ENCODE peak calls at places on chromosomes 4 and X, in five cellular contexts. One of them, this sample, is unnamed.

GRCh38 chrX:8341814-8342590 is 122.6 kb upstream of the VCX3B start:
- DNase-seq in RKO: no peak
- DNase-seq in endodermal cell: no peak
- DNase-seq in RPMI8226: no peak
- DNase-seq in B cell: no peak
- DNase-seq in this sample: peak

GRCh38 chrX:115602729-115603389 is 41.9 kb downstream of the PLS3 start:
- DNase-seq in B cell: no peak
- DNase-seq in RPMI8226: no peak
- DNase-seq in RKO: no peak
- DNase-seq in endodermal cell: no peak
- DNase-seq in this sample: no peak

GRCh38 chr4:182126567-182126966 is 116.6 kb upstream of the TENM3 start:
- DNase-seq in RKO: no peak
- DNase-seq in RPMI8226: no peak
- DNase-seq in endodermal cell: no peak
- DNase-seq in B cell: no peak
- DNase-seq in this sample: no peak

GRCh38 chrX:153582896-153583295 is 16.0 kb downstream of the CCNQ start:
- DNase-seq in RKO: no peak
- DNase-seq in endodermal cell: no peak
- DNase-seq in RPMI8226: peak
- DNase-seq in B cell: peak
- DNase-seq in this sample: no peak

GRCh38 chrX:141760761-141761160 is 62.2 kb upstream of the SPANXD start:
- DNase-seq in RPMI8226: no peak
- DNase-seq in RKO: no peak
- DNase-seq in endodermal cell: no peak
- DNase-seq in B cell: no peak
- DNase-seq in this sample: no peak

GRCh38 chr4:7978489-7978888 is 38.8 kb upstream of the AFAP1 start:
- DNase-seq in RPMI8226: no peak
- DNase-seq in endodermal cell: no peak
- DNase-seq in RKO: no peak
- DNase-seq in B cell: no peak
- DNase-seq in this sample: no peak

GRCh38 chr4:120869511-120870278 is 52.8 kb downstream of the PRDM5 start:
- DNase-seq in B cell: no peak
- DNase-seq in RKO: no peak
- DNase-seq in endodermal cell: no peak
- DNase-seq in RPMI8226: no peak
- DNase-seq in this sample: no peak

GRCh38 chr4:150149381-150149780 is 71.1 kb downstream of the DCLK2 start:
- DNase-seq in RPMI8226: no peak
- DNase-seq in B cell: no peak
- DNase-seq in RKO: no peak
- DNase-seq in endodermal cell: no peak
- DNase-seq in this sample: no peak

GRCh38 chr4:173802714-173803022 is 272.6 kb upstream of the HAND2 start:
- DNase-seq in RKO: no peak
- DNase-seq in B cell: no peak
- DNase-seq in endodermal cell: no peak
- DNase-seq in RPMI8226: no peak
- DNase-seq in this sample: no peak

GRCh38 chr4:129218355-129218754 is 122.4 kb downstream of the C4orf33 start:
- DNase-seq in B cell: no peak
- DNase-seq in endodermal cell: no peak
- DNase-seq in RKO: no peak
- DNase-seq in RPMI8226: peak
- DNase-seq in this sample: no peak

GRCh38 chr4:56940403-56940802 is 32.7 kb downstream of the REST start:
- DNase-seq in RKO: no peak
- DNase-seq in RPMI8226: no peak
- DNase-seq in endodermal cell: no peak
- DNase-seq in B cell: no peak
- DNase-seq in this sample: no peak

GRCh38 chr4:72489267-72489666 is 79.8 kb downstream of the ADAMTS3 start:
- DNase-seq in endodermal cell: no peak
- DNase-seq in RPMI8226: no peak
- DNase-seq in RKO: peak
- DNase-seq in B cell: no peak
- DNase-seq in this sample: no peak

GRCh38 chrX:12245650-12246645 is 107.7 kb downstream of the FRMPD4 start:
- DNase-seq in B cell: no peak
- DNase-seq in RKO: no peak
- DNase-seq in endodermal cell: no peak
- DNase-seq in RPMI8226: no peak
- DNase-seq in this sample: no peak

GRCh38 chr4:128358231-128358902 is 70.8 kb upstream of the PGRMC2 start:
- DNase-seq in endodermal cell: no peak
- DNase-seq in RPMI8226: no peak
- DNase-seq in RKO: peak
- DNase-seq in B cell: no peak
- DNase-seq in this sample: no peak

GRCh38 chr4:57249083-57249482 is 138.9 kb upstream of the IGFBP7 start:
- DNase-seq in B cell: no peak
- DNase-seq in RKO: peak
- DNase-seq in RPMI8226: no peak
- DNase-seq in endodermal cell: no peak
- DNase-seq in this sample: no peak

This sample was measured in occipital lobe.